ENCODE peak calls at places on chromosomes 5 and 9, in ten cellular contexts. Z is mammary epithelial cell; G is H1; O is keratinocyte; B is CD8-positive, alpha-beta T cell; C is Peyer's patch; Q is fibroblast of lung; S is fibroblast of mammary gland; R is skeletal muscle cell; J is mesendoderm. K is an unnamed sample.

GRCh38 chr5:95901676-95902646 is 59.7 kb downstream of the ELL2 start:
- DNase-seq in Z (peak), G (peak), O (no peak), B (no peak), C (no peak), Q (peak), S (peak), R (peak), J (peak), K (no peak)

GRCh38 chr5:84381501-84382362 is 2.9 kb downstream of the EDIL3 start:
- DNase-seq in Z (peak), G (no peak), O (no peak), B (no peak), C (no peak), Q (peak), S (no peak), R (no peak), J (no peak), K (no peak)

GRCh38 chr9:123453058-123453667 is 97.2 kb downstream of the CRB2 start:
- DNase-seq in Z (no peak), G (no peak), O (no peak), B (no peak), C (no peak), Q (no peak), S (no peak), R (no peak), J (no peak), K (no peak)

GRCh38 chr5:135264451-135265445 is 134.3 kb downstream of the MACROH2A1 start:
- DNase-seq in Z (no peak), G (no peak), O (no peak), B (no peak), C (no peak), Q (peak), S (no peak), R (no peak), J (no peak), K (no peak)

GRCh38 chr9:131129183-131129582 is 3.8 kb downstream of the NUP214 start:
- DNase-seq in Z (no peak), G (no peak), O (no peak), B (no peak), C (no peak), Q (no peak), S (no peak), R (no peak), J (no peak), K (no peak)

GRCh38 chr5:71471193-71471592 is 15.7 kb downstream of the BDP1 start:
- DNase-seq in Z (peak), G (no peak), O (peak), B (no peak), C (no peak), Q (peak), S (peak), R (no peak), J (no peak), K (no peak)

GRCh38 chr9:121272401-121272948 is 4.5 kb downstream of the GSN start:
- DNase-seq in Z (no peak), G (no peak), O (no peak), B (no peak), C (no peak), Q (no peak), S (no peak), R (no peak), J (no peak), K (no peak)

GRCh38 chr9:72839140-72839539 is 113.7 kb downstream of the ALDH1A1 start:
- DNase-seq in Z (no peak), G (no peak), O (no peak), B (no peak), C (no peak), Q (peak), S (no peak), R (no peak), J (no peak), K (no peak)

GRCh38 chr9:89801723-89802680 is 197.2 kb downstream of the GADD45G start:
- DNase-seq in Z (no peak), G (no peak), O (no peak), B (no peak), C (no peak), Q (no peak), S (no peak), R (peak), J (no peak), K (no peak)

GRCh38 chr5:33409435-33410146 is 31.2 kb upstream of the TARS1 start:
- DNase-seq in Z (no peak), G (no peak), O (no peak), B (no peak), C (no peak), Q (no peak), S (peak), R (peak), J (no peak), K (no peak)

GRCh38 chr5:2997179-2997578 is 245.7 kb upstream of the IRX2 start:
- DNase-seq in Z (no peak), G (no peak), O (no peak), B (no peak), C (no peak), Q (no peak), S (no peak), R (no peak), J (no peak), K (peak)

GRCh38 chr5:149211566-149211965 is 60.1 kb upstream of the AFAP1L1 start:
- DNase-seq in Z (no peak), G (no peak), O (no peak), B (no peak), C (no peak), Q (peak), S (peak), R (peak), J (no peak), K (peak)

GRCh38 chr5:74143151-74143550 is 497.4 kb downstream of the ENC1 start:
- DNase-seq in Z (peak), G (no peak), O (peak), B (no peak), C (no peak), Q (no peak), S (no peak), R (no peak), J (no peak), K (no peak)

GRCh38 chr5:164296603-164297080 is 791.2 kb downstream of the MAT2B start:
- DNase-seq in Z (no peak), G (peak), O (no peak), B (no peak), C (no peak), Q (peak), S (no peak), R (no peak), J (peak), K (no peak)

GRCh38 chr5:103690676-103691075 is 128.1 kb upstream of the NUDT12 start:
- DNase-seq in Z (no peak), G (no peak), O (no peak), B (no peak), C (no peak), Q (peak), S (no peak), R (no peak), J (no peak), K (no peak)

GRCh38 chr5:176530983-176531901 is 6.0 kb downstream of the RNF44 start:
- DNase-seq in Z (no peak), G (no peak), O (no peak), B (peak), C (no peak), Q (peak), S (peak), R (peak), J (no peak), K (no peak)
- H3K4me3 ChIP-seq in Z (no peak), G (no peak), O (no peak), B (peak), C (peak), Q (no peak), S (no peak), R (no peak), J (no peak), K (no peak)

DNA sequence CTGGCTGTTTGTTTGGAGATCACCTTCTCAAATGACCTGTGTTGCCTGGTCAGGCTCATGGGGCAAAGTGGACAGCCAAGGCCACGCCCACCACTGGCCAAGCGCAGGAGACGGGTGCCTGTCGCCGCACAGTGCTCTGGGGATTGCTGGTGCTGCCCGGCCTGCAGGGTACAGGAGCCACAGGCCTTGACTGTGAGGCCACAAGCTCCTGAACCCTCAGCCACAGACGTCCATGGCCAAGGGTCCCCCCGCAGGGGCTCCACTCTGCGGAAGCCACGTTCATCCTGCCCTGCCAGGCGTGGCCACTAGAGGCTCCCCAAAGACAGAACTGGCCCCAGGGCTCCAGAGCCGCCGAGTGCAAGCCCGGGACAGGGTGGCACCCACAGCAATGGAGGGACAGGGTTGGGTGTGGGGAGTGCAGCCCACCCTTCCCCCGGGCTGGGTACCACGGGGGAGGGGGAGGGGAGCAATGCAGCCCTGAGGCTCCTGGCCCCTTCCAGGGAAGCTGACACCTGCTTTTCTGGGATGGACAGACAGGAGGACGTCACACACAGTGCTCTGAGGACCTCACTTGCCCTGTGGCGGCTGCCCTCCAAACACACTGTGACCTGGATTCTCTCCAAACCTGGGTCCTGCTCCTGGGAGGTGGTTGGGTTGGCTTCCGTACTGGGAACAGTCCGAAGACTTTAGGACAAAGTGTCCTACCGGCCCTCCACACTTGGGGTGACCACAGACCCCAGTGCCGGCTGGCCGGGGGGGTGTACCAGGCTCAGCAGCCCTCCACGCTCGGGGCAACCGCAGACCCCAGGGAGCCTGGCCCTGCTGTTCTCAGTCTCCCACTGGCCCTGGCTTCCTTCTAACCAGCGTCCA is 21.5 kb downstream of the TPPP start:
- DNase-seq in Z (peak), G (no peak), O (no peak), B (peak), C (peak), Q (peak), S (peak), R (no peak), J (peak), K (no peak)
- H3K4me3 ChIP-seq in Z (no peak), G (no peak), O (no peak), B (no peak), C (no peak), Q (no peak), S (peak), R (no peak), J (no peak), K (peak)

DNA sequence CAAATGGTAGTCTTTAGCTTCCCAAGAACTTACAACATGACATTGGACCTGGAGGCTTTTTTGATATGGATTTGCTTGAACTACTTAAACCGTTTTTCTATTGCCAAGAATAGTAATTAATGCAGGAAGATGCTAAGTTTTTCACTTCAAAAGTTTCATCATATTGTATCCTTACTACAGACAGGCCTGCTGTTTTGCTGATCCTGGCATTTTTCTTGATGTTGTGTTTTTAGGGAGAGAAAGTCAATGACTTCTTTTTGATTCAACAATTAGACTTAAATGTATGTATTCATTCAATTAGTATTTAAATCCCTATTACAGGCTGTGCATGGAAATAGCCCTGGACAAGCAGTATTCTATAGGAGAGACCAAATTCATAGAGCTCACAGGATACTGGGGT is 172.7 kb downstream of the TRPM3 start:
- DNase-seq in Z (no peak), G (no peak), O (no peak), B (no peak), C (no peak), Q (no peak), S (no peak), R (no peak), J (no peak), K (no peak)
- H3K4me3 ChIP-seq in Z (no peak), G (no peak), O (no peak), B (no peak), C (no peak), Q (no peak), S (no peak), R (no peak), J (no peak), K (no peak)

GRCh38 chr9:78940121-78940855 is 631.5 kb upstream of the TLE4 start:
- DNase-seq in Z (no peak), G (no peak), O (no peak), B (no peak), C (no peak), Q (no peak), S (no peak), R (no peak), J (peak), K (no peak)
- H3K4me3 ChIP-seq in Z (no peak), G (no peak), O (no peak), B (no peak), C (no peak), Q (no peak), S (no peak), R (no peak), J (no peak), K (no peak)

DNA sequence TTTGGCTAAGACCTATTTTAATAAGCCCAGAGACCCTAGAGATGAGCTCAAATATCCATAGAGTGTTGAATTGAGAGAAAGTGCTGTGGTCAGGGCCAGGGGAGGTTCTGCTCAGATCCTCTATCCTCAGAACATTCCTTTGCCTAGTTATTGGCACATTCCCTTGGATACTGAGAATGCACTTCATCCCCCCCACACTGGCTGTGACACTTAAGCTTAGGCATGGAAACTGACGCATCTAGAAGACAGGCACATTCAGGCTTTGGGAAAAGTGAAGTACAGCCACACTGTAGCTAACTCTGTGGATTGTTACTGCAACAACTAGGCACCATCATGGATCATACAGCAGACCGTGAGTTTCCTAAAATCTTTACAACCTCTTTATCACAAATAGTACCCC is 27.1 kb upstream of the RASGRF2 start:
- DNase-seq in Z (no peak), G (no peak), O (no peak), B (no peak), C (no peak), Q (peak), S (no peak), R (no peak), J (no peak), K (no peak)
- H3K4me3 ChIP-seq in Z (no peak), G (no peak), O (no peak), B (no peak), C (no peak), Q (no peak), S (no peak), R (no peak), J (no peak), K (no peak)

DNA sequence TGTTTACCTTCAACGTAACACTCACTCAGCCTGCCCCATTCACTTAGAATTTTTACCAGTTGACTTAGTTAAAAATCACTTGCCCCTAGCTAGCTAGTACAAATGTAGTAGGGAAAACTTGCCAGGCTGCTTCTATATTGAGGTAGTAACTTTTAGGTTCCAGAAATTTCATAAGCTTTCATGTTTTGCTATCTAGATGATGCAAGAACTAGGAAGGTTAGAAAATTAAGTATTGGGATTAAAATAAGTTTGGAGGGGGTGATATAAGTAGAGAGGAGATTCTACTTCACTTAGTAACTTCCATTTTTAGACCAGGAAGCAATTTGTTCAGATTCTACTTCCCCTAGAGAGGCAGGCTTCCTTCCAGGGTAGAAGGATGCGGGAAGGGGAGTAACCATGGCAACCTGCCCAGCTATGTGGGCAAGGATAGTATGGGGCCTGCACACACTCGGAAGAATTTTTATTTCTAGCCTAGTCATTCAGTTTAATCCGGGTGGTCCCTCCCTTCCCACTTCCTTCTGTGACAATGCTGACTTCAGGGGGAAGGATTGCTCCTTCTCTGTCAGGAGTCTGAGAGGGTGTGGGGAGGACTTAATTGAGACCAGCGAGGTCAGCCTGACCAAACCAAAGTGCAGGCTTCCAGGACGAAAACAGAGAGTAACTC is 4.2 kb downstream of the DAB2 start:
- DNase-seq in Z (no peak), G (no peak), O (no peak), B (no peak), C (peak), Q (peak), S (peak), R (peak), J (peak), K (peak)
- H3K4me3 ChIP-seq in Z (no peak), G (no peak), O (no peak), B (no peak), C (no peak), Q (peak), S (no peak), R (no peak), J (no peak), K (peak)

GRCh38 chr9:16062542-16063240 is 509.8 kb downstream of the CCDC171 start:
- DNase-seq in Z (peak), G (no peak), O (peak), B (no peak), C (no peak), Q (peak), S (peak), R (peak), J (no peak), K (no peak)
- H3K4me3 ChIP-seq in Z (no peak), G (no peak), O (no peak), B (no peak), C (no peak), Q (no peak), S (no peak), R (no peak), J (no peak), K (no peak)

DNA sequence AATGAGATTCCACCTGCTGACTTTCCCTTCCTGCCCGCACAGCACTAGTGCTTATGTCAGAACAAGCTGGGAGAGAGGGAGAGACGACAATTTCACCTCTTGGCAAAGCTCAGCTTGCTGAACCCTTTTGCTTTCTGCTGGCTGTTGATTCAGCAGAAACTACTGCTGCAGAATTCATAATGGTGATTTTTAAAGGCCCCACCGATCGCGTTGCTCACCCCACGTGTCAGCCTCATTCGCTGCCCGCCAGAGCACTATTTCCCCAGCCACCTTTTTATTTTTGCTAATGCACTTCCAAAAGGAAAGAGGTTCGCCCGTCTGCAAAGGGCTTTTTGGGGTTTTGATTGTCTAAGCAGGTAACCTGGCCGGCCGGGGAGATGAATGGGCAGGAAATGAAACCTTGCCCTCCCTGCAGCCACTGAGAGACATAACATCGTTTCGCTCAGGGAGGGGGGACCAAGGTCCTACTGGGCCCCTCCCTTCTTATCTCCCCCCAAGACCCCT is 1.3 kb downstream of the PPP2R2B start:
- DNase-seq in Z (no peak), G (no peak), O (no peak), B (no peak), C (no peak), Q (peak), S (no peak), R (no peak), J (no peak), K (no peak)
- H3K4me3 ChIP-seq in Z (peak), G (peak), O (peak), B (peak), C (peak), Q (no peak), S (no peak), R (peak), J (peak), K (peak)

K was measured in right atrium auricular region.